ENCODE peak calls at places on chromosomes 11 and 22, in eight cellular contexts. W is dermis microvascular lymphatic vessel endothelial cell; Q is activated T-cell treated with anti-CD3 and anti-CD28 coated beads for 48 hours; A is Right ventricle myocardium superior; L is RPMI7951; M is stimulated activated CD4-positive, alpha-beta T cell treated with anti-CD3 and anti-CD28 coated beads, Interleukin-15, amount 100 ng/mL, for 48 hours; G is A549; I is fibroblast of the conjunctiva. E is an unnamed sample.

GRCh38 chr11:43632171-43632570 is 48.4 kb upstream of the HSD17B12 start:
- DNase-seq in W (peak; percentile 72), Q (no peak), A (no peak), L (no peak), M (no peak), G (no peak), I (no peak), E (no peak)

GRCh38 chr11:122686106-122686505 is 30.6 kb downstream of the UBASH3B start:
- DNase-seq in W (no peak), Q (no peak), A (no peak), L (no peak), M (no peak), G (no peak), I (no peak), E (no peak)

GRCh38 chr22:33828302-33828701 is 92.0 kb downstream of the LARGE1 start:
- DNase-seq in W (no peak), Q (no peak), A (no peak), L (no peak), M (no peak), G (no peak), I (no peak), E (no peak)

GRCh38 chr11:111723595-111723994 is 42.6 kb downstream of the PPP2R1B start:
- DNase-seq in W (no peak), Q (no peak), A (no peak), L (no peak), M (no peak), G (no peak), I (no peak), E (no peak)

GRCh38 chr22:48931452-48931851 is 896.2 kb downstream of the BRD1 start:
- DNase-seq in W (no peak), Q (no peak), A (no peak), L (no peak), M (no peak), G (no peak), I (no peak), E (no peak)

GRCh38 chr11:114563077-114563476 is 3.4 kb upstream of the NXPE1 start:
- DNase-seq in W (peak; percentile 17), Q (no peak), A (no peak), L (peak; percentile 39), M (no peak), G (no peak), I (no peak), E (no peak)

GRCh38 chr11:8201524-8202365 is 32.9 kb upstream of the RIC3 start:
- DNase-seq in W (no peak), Q (no peak), A (no peak), L (no peak), M (no peak), G (no peak), I (no peak), E (peak; percentile 61)

GRCh38 chr11:12206529-12206928 is 96.1 kb downstream of the MICAL2 start:
- DNase-seq in W (no peak), Q (no peak), A (no peak), L (peak; percentile 68), M (no peak), G (no peak), I (no peak), E (peak; percentile 5)

E was measured in MV-4-11.